ENCODE peak calls at places on chromosomes 16 and 17, in four cellular contexts. T is psoas muscle, R is left ventricle myocardium inferior, H is astrocyte of the spinal cord. D is an unnamed sample.

GRCh38 chr17:78974635-78975591 is 4.8 kb downstream of the LGALS3BP start:
- DNase-seq in T (peak), R (peak), H (peak), D (no peak)

GRCh38 chr17:77435272-77436057 is 294.7 kb downstream of the SEC14L1 start:
- DNase-seq in T (peak), R (no peak), H (no peak), D (no peak)

GRCh38 chr16:68399456-68399855 is 48.9 kb downstream of the SMPD3 start:
- DNase-seq in T (no peak), R (no peak), H (peak), D (no peak)

GRCh38 chr17:27602721-27603445 is 28.1 kb upstream of the LGALS9 start:
- DNase-seq in T (peak), R (peak), H (peak), D (peak)

GRCh38 chr17:71163121-71163812 is 957.6 kb upstream of the SOX9 start:
- DNase-seq in T (no peak), R (no peak), H (peak), D (no peak)

GRCh38 chr17:34580685-34581445 is 1.5 kb downstream of the TMEM132E start:
- DNase-seq in T (no peak), R (no peak), H (no peak), D (no peak)

GRCh38 chr17:80738987-80739730 is 194.5 kb downstream of the RPTOR start:
- DNase-seq in T (no peak), R (no peak), H (peak), D (no peak)

GRCh38 chr16:51419768-51420167 is 268.7 kb upstream of the SALL1 start:
- DNase-seq in T (no peak), R (no peak), H (peak), D (no peak)

GRCh38 chr17:80264048-80264792 is 3.6 kb downstream of the RNF213 start:
- DNase-seq in T (no peak), R (no peak), H (no peak), D (peak)

GRCh38 chr17:50279181-50279526 is 4.9 kb downstream of the TMEM92 start:
- DNase-seq in T (no peak), R (no peak), H (no peak), D (no peak)

GRCh38 chr16:8355714-8356113 is 234.6 kb downstream of the TMEM114 start:
- DNase-seq in T (no peak), R (no peak), H (no peak), D (no peak)

GRCh38 chr17:81401727-81402529 is 6.7 kb downstream of the BAHCC1 start:
- DNase-seq in T (peak), R (peak), H (no peak), D (no peak)

GRCh38 chr17:8022358-8023038 is 16.4 kb upstream of the ALOX15B start:
- DNase-seq in T (no peak), R (no peak), H (no peak), D (no peak)

GRCh38 chr17:76716146-76716833 is 5.5 kb upstream of the MXRA7 start:
- DNase-seq in T (peak), R (peak), H (peak), D (no peak)

GRCh38 chr17:67980456-67980855 is 15.8 kb downstream of the C17orf58 start:
- DNase-seq in T (no peak), R (no peak), H (no peak), D (no peak)

GRCh38 chr17:31357831-31358400 is 33.6 kb upstream of the RAB11FIP4 start:
- DNase-seq in T (no peak), R (no peak), H (no peak), D (no peak)

GRCh38 chr16:53768167-53768566 is 64.2 kb downstream of the FTO start:
- DNase-seq in T (no peak), R (no peak), H (no peak), D (no peak)

GRCh38 chr17:82795615-82796014 is 43.8 kb downstream of the TBCD start:
- DNase-seq in T (no peak), R (no peak), H (no peak), D (no peak)

GRCh38 chr16:89924925-89925307 is 1.8 kb downstream of the TUBB3 start:
- DNase-seq in T (no peak), R (no peak), H (no peak), D (no peak)

GRCh38 chr16:31273187-31273586 is 13.4 kb downstream of the ITGAM start:
- DNase-seq in T (no peak), R (no peak), H (no peak), D (no peak)

GRCh38 chr17:50337956-50338355 is 8.0 kb upstream of the XYLT2 start:
- DNase-seq in T (no peak), R (no peak), H (no peak), D (no peak)

GRCh38 chr17:27535178-27535928 is 79.1 kb downstream of the KSR1 start:
- DNase-seq in T (no peak), R (no peak), H (peak), D (no peak)

GRCh38 chr17:4715071-4715749 is 4.8 kb downstream of the ARRB2 start:
- DNase-seq in T (no peak), R (no peak), H (no peak), D (no peak)

GRCh38 chr16:86953631-86954465 is 363.3 kb downstream of the C16orf95 start:
- DNase-seq in T (no peak), R (no peak), H (no peak), D (no peak)

GRCh38 chr16:9159839-9160550 is 68.6 kb downstream of the HAPSTR1 start:
- DNase-seq in T (no peak), R (peak), H (peak), D (no peak)

GRCh38 chr16:13441675-13442074 is 478.3 kb upstream of the ERCC4 start:
- DNase-seq in T (no peak), R (no peak), H (no peak), D (peak)

GRCh38 chr16:31421587-31421986 is 6.6 kb downstream of the COX6A2 start:
- DNase-seq in T (no peak), R (no peak), H (no peak), D (peak)

GRCh38 chr17:58284613-58285421 is 4.1 kb upstream of the MPO start:
- DNase-seq in T (no peak), R (no peak), H (no peak), D (no peak)

GRCh38 chr16:74607967-74608356 is 1.0 kb upstream of the GLG1 start:
- DNase-seq in T (no peak), R (no peak), H (peak), D (no peak)

GRCh38 chr16:77788196-77789084 is at the start of gene VAT1L:
- DNase-seq in T (no peak), R (peak), H (peak), D (peak)

GRCh38 chr17:38673714-38674012 is 1.1 kb downstream of the EPOP start:
- DNase-seq in T (peak), R (peak), H (no peak), D (no peak)

GRCh38 chr17:78839762-78840529 is 668 bp downstream of the USP36 start:
- DNase-seq in T (peak), R (no peak), H (peak), D (peak)

GRCh38 chr17:57445051-57445450 is 188.7 kb downstream of the MSI2 start:
- DNase-seq in T (no peak), R (no peak), H (peak), D (no peak)

GRCh38 chr16:11497329-11497805 is 89.4 kb downstream of the LITAF start:
- DNase-seq in T (peak), R (peak), H (peak), D (no peak)

GRCh38 chr16:27179500-27180072 is 23.7 kb upstream of the KDM8 start:
- DNase-seq in T (peak), R (peak), H (peak), D (peak)

DNA sequence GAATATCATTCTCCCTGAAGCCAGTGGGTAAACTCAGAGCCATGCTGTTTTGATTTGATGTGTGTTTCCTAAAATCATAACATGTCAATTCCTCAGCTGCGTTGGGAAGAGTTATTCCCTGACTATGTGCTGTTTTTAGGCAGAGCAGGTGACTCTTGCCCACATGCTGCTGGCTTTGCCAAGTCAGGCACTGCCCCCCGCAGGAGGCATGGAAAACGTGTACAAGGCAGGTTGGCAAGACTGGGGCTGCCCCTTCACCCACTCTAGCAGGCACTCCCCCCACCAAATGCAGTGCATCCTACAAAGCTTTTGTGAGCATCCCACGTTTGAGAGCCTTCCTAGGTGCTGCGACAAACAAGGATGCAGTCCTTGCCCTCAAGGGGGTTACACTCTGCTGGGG is 38.3 kb upstream of the NAT9 start:
- DNase-seq in T (no peak), R (no peak), H (no peak), D (no peak)
- TF ChIP-seq CTCF in T (no peak), R (no peak), H (peak), D (peak)

GRCh38 chr17:49219987-49220386 is 9.5 kb downstream of the ABI3 start:
- DNase-seq in T (no peak), R (no peak), H (no peak), D (no peak)

GRCh38 chr17:49216953-49217650 is 6.6 kb downstream of the ABI3 start:
- DNase-seq in T (peak), R (peak), H (no peak), D (no peak)

GRCh38 chr17:49217651-49218413 is 7.3 kb downstream of the ABI3 start:
- DNase-seq in T (peak), R (peak), H (no peak), D (peak)

GRCh38 chr17:49216482-49216881 is 6.0 kb downstream of the ABI3 start:
- DNase-seq in T (no peak), R (no peak), H (no peak), D (no peak)

DNA sequence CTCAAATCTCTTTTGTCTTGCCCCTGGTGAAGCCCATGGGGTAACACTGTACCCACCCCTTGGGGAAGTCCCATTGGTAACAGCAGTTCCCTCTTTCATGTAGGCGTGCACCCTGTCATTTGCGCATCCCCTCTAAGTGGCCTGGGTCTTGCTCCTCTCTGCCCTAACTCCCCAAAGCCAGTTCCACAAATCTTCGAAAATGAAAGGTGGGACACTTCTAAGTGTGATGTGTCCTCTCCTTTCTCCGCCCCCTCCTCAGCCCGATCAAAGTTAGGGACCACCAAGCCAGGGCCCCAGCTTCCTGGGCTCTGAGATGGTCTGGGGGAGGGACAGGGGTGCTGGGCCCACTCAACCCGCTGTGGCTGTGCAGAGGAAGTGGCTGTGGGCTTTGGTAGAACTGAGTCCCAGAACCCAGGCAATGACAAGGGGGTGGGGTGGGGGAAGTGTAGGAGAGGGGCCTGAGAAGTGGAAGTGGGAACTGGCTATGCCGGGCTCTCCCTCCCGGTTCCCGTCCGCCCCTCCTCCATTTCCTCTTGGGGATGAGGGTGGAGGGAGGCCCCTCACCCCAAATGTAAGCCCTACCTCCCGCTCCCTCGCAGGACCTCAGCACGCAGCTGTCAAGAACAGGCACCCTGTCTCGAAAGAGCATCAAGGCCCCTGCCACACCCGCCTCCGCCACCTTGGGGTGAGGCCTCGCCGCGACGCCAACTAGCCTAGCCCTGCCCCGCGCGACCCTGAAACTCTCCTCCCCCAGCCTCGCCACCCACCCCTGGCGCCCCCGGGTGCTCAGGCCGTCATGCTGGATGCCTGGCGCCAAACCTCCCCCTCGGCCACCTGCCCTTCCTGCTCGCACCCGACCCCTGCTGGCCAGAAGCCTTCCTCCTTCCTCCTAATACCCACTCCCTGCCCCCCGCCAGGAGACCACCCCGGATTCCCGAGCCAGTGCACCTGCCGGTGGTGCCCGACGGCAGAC is 8.7 kb downstream of the ABI3 start:
- DNase-seq in T (peak), R (peak), H (no peak), D (peak)
- TF ChIP-seq CTCF in T (no peak), R (no peak), H (peak), D (peak)

DNA sequence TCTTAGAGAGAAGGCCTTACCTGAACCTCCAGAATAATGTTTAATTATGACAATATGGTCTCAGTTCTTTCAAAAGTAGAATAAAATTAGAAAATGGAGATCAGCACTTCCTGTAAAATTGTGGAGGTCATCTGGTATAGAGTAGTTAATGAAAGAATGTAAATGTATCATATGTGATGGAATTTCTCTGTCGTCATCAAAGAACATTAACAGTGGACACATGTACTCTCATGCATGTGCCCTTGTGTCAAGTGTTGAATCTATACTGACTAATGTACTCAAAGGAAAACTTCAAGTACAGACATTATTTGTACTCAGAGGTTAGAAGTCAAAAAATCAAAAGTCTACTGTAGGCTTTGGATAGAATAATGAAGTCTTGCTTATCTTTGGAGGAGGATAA is 129.2 kb upstream of the MYOCD start:
- DNase-seq in T (no peak), R (no peak), H (no peak), D (no peak)
- TF ChIP-seq CTCF in T (no peak), R (no peak), H (no peak), D (no peak)

DNA sequence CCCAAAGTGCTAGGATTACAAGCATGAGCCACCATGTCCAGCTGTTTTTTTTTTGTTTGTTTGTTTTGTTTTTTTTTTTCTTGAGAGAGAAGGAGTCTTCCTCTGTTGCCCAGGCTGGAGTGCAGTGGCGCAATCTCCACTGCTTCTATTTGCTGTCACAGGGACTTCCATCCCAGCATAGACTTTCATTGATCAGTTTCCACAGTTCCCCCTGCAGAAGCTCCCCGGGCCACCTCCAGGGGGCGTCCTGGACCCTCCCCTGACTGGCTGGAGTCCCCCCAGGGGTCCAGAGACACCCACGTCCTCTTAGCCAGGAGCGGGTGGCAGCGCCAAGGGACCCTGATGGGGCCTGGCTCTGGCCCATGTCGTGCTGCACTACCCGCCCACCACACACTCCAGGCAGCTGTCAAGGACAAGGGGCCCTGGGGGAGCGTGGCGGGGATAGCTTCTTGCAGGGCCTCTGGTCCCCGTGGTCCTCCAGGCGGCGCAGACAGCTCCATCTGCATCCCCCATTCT is 3.1 kb upstream of the NPW start:
- DNase-seq in T (no peak), R (no peak), H (no peak), D (no peak)
- TF ChIP-seq CTCF in T (peak), R (peak), H (peak), D (peak)

DNA sequence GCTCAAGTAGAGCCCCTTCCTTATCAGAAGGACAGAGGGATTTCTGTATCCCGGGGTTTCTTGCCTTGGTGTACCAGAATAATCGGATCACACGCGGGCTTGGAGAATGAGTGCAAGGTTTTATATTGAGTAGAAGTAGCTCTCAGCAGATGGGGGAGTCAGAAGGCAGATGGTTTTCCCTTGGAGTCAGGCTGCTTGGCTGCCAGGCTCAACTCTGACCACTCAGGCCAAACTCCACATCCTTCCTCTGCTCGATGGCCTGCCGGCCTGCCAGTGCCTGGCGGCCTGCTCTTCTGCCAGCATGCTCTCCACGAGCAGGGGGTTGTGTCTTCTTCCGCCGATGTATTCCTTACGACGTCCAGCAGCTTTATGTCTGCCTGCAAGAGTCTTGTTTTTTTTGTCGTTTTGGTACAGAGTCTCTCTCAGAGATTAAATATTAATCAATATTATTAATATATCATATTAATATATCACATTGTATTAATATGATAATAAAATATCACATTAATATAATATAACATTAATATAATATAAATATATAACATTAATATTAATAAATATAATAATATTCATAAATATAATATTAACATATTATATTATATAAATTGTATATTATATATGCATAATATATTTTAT is 229.2 kb upstream of the WSCD1 start:
- DNase-seq in T (no peak), R (no peak), H (no peak), D (no peak)
- TF ChIP-seq CTCF in T (no peak), R (no peak), H (no peak), D (no peak)

GRCh38 chr17:21174186-21174585 is 39.8 kb downstream of the TMEM11 start:
- DNase-seq in T (no peak), R (no peak), H (no peak), D (no peak)
- TF ChIP-seq CTCF in T (no peak), R (no peak), H (no peak), D (no peak)

GRCh38 chr17:29744121-29744520 is 121.4 kb upstream of the CORO6 start:
- DNase-seq in T (no peak), R (no peak), H (no peak), D (no peak)

GRCh38 chr17:29740017-29740416 is 117.3 kb upstream of the CORO6 start:
- DNase-seq in T (no peak), R (no peak), H (no peak), D (no peak)

GRCh38 chr17:29746669-29747068 is 124.0 kb upstream of the CORO6 start:
- DNase-seq in T (no peak), R (no peak), H (no peak), D (no peak)

GRCh38 chr17:29747660-29748059 is 124.9 kb upstream of the CORO6 start:
- DNase-seq in T (no peak), R (no peak), H (no peak), D (no peak)

GRCh38 chr17:29742210-29742513 is 119.5 kb upstream of the CORO6 start:
- DNase-seq in T (no peak), R (no peak), H (no peak), D (no peak)
- TF ChIP-seq CTCF in T (no peak), R (no peak), H (no peak), D (no peak)

DNA sequence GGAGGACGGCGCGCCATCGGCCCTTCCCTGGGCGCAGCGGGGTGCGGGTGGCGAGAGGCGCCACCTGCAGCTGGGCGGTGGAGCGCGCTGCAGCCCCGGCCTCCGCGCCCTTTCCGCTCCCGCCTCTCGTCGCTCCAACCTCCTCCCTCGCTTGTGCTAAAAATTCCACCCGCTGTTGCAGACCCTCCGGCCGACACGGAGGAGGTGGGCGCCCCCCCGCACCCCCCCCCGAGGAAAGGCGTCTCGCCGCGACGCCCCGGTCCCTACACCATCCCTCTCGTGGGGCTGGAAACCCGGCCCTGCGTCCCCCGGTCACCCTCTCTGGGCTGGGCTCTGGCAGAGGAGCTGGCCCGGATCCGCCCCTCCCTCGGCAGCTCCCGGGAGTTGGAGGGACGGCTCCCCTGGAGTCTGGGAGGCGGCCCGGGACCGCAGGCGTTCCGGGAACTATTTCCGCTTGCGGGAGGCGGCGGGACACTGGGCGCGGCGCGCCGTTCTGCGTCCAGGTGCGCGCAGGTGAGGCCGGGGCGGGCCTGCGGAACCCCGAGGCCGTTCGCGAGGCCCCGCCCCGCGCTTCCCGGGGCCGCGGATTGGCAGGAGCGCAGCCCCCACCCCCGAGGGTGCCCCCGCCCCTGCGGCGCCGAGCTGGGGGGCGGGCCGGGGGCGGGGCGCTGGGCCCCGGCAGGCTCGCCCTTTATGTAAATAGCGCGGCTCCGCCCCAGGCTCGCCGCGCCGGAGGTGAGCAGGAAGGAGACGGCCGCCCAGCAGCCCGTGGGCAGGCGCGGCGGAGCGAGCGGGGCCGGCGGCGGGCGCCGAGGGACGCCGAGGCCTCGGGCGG is at the start of gene LLGL2:
- DNase-seq in T (peak), R (peak), H (no peak), D (peak)
- TF ChIP-seq CTCF in T (peak), R (peak), H (peak), D (peak)

GRCh38 chr16:4419402-4419801 is 3.0 kb upstream of the CORO7 start:
- DNase-seq in T (no peak), R (no peak), H (no peak), D (no peak)
- TF ChIP-seq CTCF in T (no peak), R (no peak), H (no peak), D (no peak)

D was measured in GM06990.